ENCODE peak calls at places on chromosome 2, in seven cellular contexts. One of them, this sample, is unnamed.

GRCh38 chr2:6975988-6976387 is 58.8 kb downstream of the RNF144A start:
- DNase-seq in stimulated activated CD8-positive, alpha-beta memory T cell treated with anti-CD3 and anti-CD28 coated beads, Interleukin-15, amount 100 ng/mL, for 24 hours: no peak
- DNase-seq in GM23338: no peak
- DNase-seq in posterior cingulate gyrus: no peak
- DNase-seq in fibroblast of lung: peak
- DNase-seq in cardiac muscle cell: no peak
- DNase-seq in A549: no peak
- DNase-seq in this sample: no peak

GRCh38 chr2:227188292-227188691 is 23.9 kb downstream of the COL4A3 start:
- DNase-seq in stimulated activated CD8-positive, alpha-beta memory T cell treated with anti-CD3 and anti-CD28 coated beads, Interleukin-15, amount 100 ng/mL, for 24 hours: no peak
- DNase-seq in GM23338: no peak
- DNase-seq in posterior cingulate gyrus: no peak
- DNase-seq in fibroblast of lung: peak
- DNase-seq in cardiac muscle cell: peak
- DNase-seq in A549: no peak
- DNase-seq in this sample: no peak

GRCh38 chr2:201810592-201810991 is 4.3 kb downstream of the CDK15 start:
- DNase-seq in stimulated activated CD8-positive, alpha-beta memory T cell treated with anti-CD3 and anti-CD28 coated beads, Interleukin-15, amount 100 ng/mL, for 24 hours: no peak
- DNase-seq in GM23338: no peak
- DNase-seq in posterior cingulate gyrus: no peak
- DNase-seq in fibroblast of lung: no peak
- DNase-seq in cardiac muscle cell: no peak
- DNase-seq in A549: no peak
- DNase-seq in this sample: no peak

GRCh38 chr2:207967121-207967520 is 58.2 kb downstream of the PLEKHM3 start:
- DNase-seq in stimulated activated CD8-positive, alpha-beta memory T cell treated with anti-CD3 and anti-CD28 coated beads, Interleukin-15, amount 100 ng/mL, for 24 hours: no peak
- DNase-seq in GM23338: no peak
- DNase-seq in posterior cingulate gyrus: no peak
- DNase-seq in fibroblast of lung: no peak
- DNase-seq in cardiac muscle cell: no peak
- DNase-seq in A549: no peak
- DNase-seq in this sample: no peak

GRCh38 chr2:71939588-71940535 is 207.8 kb downstream of the CYP26B1 start:
- DNase-seq in stimulated activated CD8-positive, alpha-beta memory T cell treated with anti-CD3 and anti-CD28 coated beads, Interleukin-15, amount 100 ng/mL, for 24 hours: no peak
- DNase-seq in GM23338: no peak
- DNase-seq in posterior cingulate gyrus: peak
- DNase-seq in fibroblast of lung: no peak
- DNase-seq in cardiac muscle cell: no peak
- DNase-seq in A549: no peak
- DNase-seq in this sample: no peak

GRCh38 chr2:195695002-195695631 is 38.1 kb downstream of the SLC39A10 start:
- DNase-seq in stimulated activated CD8-positive, alpha-beta memory T cell treated with anti-CD3 and anti-CD28 coated beads, Interleukin-15, amount 100 ng/mL, for 24 hours: no peak
- DNase-seq in GM23338: peak
- DNase-seq in posterior cingulate gyrus: no peak
- DNase-seq in fibroblast of lung: no peak
- DNase-seq in cardiac muscle cell: no peak
- DNase-seq in A549: no peak
- DNase-seq in this sample: no peak

GRCh38 chr2:232523682-232524597 is 2.0 kb upstream of the CHRND start:
- DNase-seq in stimulated activated CD8-positive, alpha-beta memory T cell treated with anti-CD3 and anti-CD28 coated beads, Interleukin-15, amount 100 ng/mL, for 24 hours: no peak
- DNase-seq in GM23338: peak
- DNase-seq in posterior cingulate gyrus: peak
- DNase-seq in fibroblast of lung: peak
- DNase-seq in cardiac muscle cell: peak
- DNase-seq in A549: peak
- DNase-seq in this sample: no peak

GRCh38 chr2:167331636-167332232 is 443.5 kb downstream of the XIRP2 start:
- DNase-seq in stimulated activated CD8-positive, alpha-beta memory T cell treated with anti-CD3 and anti-CD28 coated beads, Interleukin-15, amount 100 ng/mL, for 24 hours: no peak
- DNase-seq in GM23338: peak
- DNase-seq in posterior cingulate gyrus: no peak
- DNase-seq in fibroblast of lung: no peak
- DNase-seq in cardiac muscle cell: peak
- DNase-seq in A549: no peak
- DNase-seq in this sample: no peak

GRCh38 chr2:170409164-170409535 is 231.2 kb downstream of the MYO3B start:
- DNase-seq in stimulated activated CD8-positive, alpha-beta memory T cell treated with anti-CD3 and anti-CD28 coated beads, Interleukin-15, amount 100 ng/mL, for 24 hours: peak
- DNase-seq in GM23338: peak
- DNase-seq in posterior cingulate gyrus: peak
- DNase-seq in fibroblast of lung: peak
- DNase-seq in cardiac muscle cell: peak
- DNase-seq in A549: no peak
- DNase-seq in this sample: peak

GRCh38 chr2:134228493-134228903 is 25.4 kb upstream of the MGAT5 start:
- DNase-seq in stimulated activated CD8-positive, alpha-beta memory T cell treated with anti-CD3 and anti-CD28 coated beads, Interleukin-15, amount 100 ng/mL, for 24 hours: no peak
- DNase-seq in GM23338: peak
- DNase-seq in posterior cingulate gyrus: no peak
- DNase-seq in fibroblast of lung: no peak
- DNase-seq in cardiac muscle cell: no peak
- DNase-seq in A549: no peak
- DNase-seq in this sample: no peak

GRCh38 chr2:23651187-23651983 is 266.4 kb downstream of the KLHL29 start:
- DNase-seq in stimulated activated CD8-positive, alpha-beta memory T cell treated with anti-CD3 and anti-CD28 coated beads, Interleukin-15, amount 100 ng/mL, for 24 hours: no peak
- DNase-seq in GM23338: no peak
- DNase-seq in posterior cingulate gyrus: no peak
- DNase-seq in fibroblast of lung: peak
- DNase-seq in cardiac muscle cell: no peak
- DNase-seq in A549: no peak
- DNase-seq in this sample: no peak

GRCh38 chr2:149648282-149649030 is 60.9 kb upstream of the MMADHC start:
- DNase-seq in stimulated activated CD8-positive, alpha-beta memory T cell treated with anti-CD3 and anti-CD28 coated beads, Interleukin-15, amount 100 ng/mL, for 24 hours: no peak
- DNase-seq in GM23338: no peak
- DNase-seq in posterior cingulate gyrus: no peak
- DNase-seq in fibroblast of lung: peak
- DNase-seq in cardiac muscle cell: no peak
- DNase-seq in A549: peak
- DNase-seq in this sample: no peak

GRCh38 chr2:51995293-51995692 is 963.4 kb upstream of the NRXN1 start:
- DNase-seq in stimulated activated CD8-positive, alpha-beta memory T cell treated with anti-CD3 and anti-CD28 coated beads, Interleukin-15, amount 100 ng/mL, for 24 hours: no peak
- DNase-seq in GM23338: no peak
- DNase-seq in posterior cingulate gyrus: no peak
- DNase-seq in fibroblast of lung: peak
- DNase-seq in cardiac muscle cell: no peak
- DNase-seq in A549: no peak
- DNase-seq in this sample: no peak

GRCh38 chr2:166112193-166112605 is 15.6 kb downstream of the SCN1A start:
- DNase-seq in stimulated activated CD8-positive, alpha-beta memory T cell treated with anti-CD3 and anti-CD28 coated beads, Interleukin-15, amount 100 ng/mL, for 24 hours: no peak
- DNase-seq in GM23338: no peak
- DNase-seq in posterior cingulate gyrus: no peak
- DNase-seq in fibroblast of lung: peak
- DNase-seq in cardiac muscle cell: no peak
- DNase-seq in A549: no peak
- DNase-seq in this sample: no peak

GRCh38 chr2:207283356-207283755 is 117.6 kb upstream of the KLF7 start:
- DNase-seq in stimulated activated CD8-positive, alpha-beta memory T cell treated with anti-CD3 and anti-CD28 coated beads, Interleukin-15, amount 100 ng/mL, for 24 hours: no peak
- DNase-seq in GM23338: no peak
- DNase-seq in posterior cingulate gyrus: peak
- DNase-seq in fibroblast of lung: no peak
- DNase-seq in cardiac muscle cell: no peak
- DNase-seq in A549: no peak
- DNase-seq in this sample: no peak

GRCh38 chr2:237297421-237298155 is 116.4 kb downstream of the COL6A3 start:
- DNase-seq in stimulated activated CD8-positive, alpha-beta memory T cell treated with anti-CD3 and anti-CD28 coated beads, Interleukin-15, amount 100 ng/mL, for 24 hours: no peak
- DNase-seq in GM23338: no peak
- DNase-seq in posterior cingulate gyrus: no peak
- DNase-seq in fibroblast of lung: peak
- DNase-seq in cardiac muscle cell: no peak
- DNase-seq in A549: no peak
- DNase-seq in this sample: no peak